ENCODE peak calls at places on chromosome 14, in four cellular contexts. One of them, this sample, is unnamed.

GRCh38 chr14:73339846-73340565 is 102.7 kb downstream of the PAPLN start:
- DNase-seq in CD8-positive, alpha-beta memory T cell: no peak
- DNase-seq in spleen: no peak
- DNase-seq in Peyer's patch: no peak
- DNase-seq in this sample: no peak

GRCh38 chr14:95235351-95235750 is 78.0 kb upstream of the DICER1 start:
- DNase-seq in spleen: no peak
- DNase-seq in Peyer's patch: no peak
- DNase-seq in CD8-positive, alpha-beta memory T cell: no peak
- DNase-seq in this sample: no peak

GRCh38 chr14:69036757-69037506 is 57.8 kb upstream of the ACTN1 start:
- DNase-seq in CD8-positive, alpha-beta memory T cell: no peak
- DNase-seq in Peyer's patch: no peak
- DNase-seq in spleen: no peak
- DNase-seq in this sample: no peak

GRCh38 chr14:56808314-56809201 is 1.7 kb downstream of the OTX2 start:
- DNase-seq in spleen: no peak
- DNase-seq in CD8-positive, alpha-beta memory T cell: no peak
- DNase-seq in Peyer's patch: no peak
- DNase-seq in this sample: no peak

GRCh38 chr14:100522616-100523021 is 64.6 kb downstream of the BEGAIN start:
- DNase-seq in Peyer's patch: peak; percentile 37
- DNase-seq in spleen: peak; percentile 28
- DNase-seq in CD8-positive, alpha-beta memory T cell: no peak
- DNase-seq in this sample: no peak

GRCh38 chr14:22764382-22764781 is 2.1 kb upstream of the OXA1L start:
- DNase-seq in CD8-positive, alpha-beta memory T cell: no peak
- DNase-seq in Peyer's patch: no peak
- DNase-seq in spleen: no peak
- DNase-seq in this sample: no peak

GRCh38 chr14:33943081-33943480 is 7.8 kb downstream of the EGLN3 start:
- DNase-seq in spleen: no peak
- DNase-seq in Peyer's patch: peak; percentile 66
- DNase-seq in CD8-positive, alpha-beta memory T cell: no peak
- DNase-seq in this sample: no peak

GRCh38 chr14:90381011-90381790 is 15.6 kb upstream of the CALM1 start:
- DNase-seq in CD8-positive, alpha-beta memory T cell: no peak
- DNase-seq in Peyer's patch: peak; percentile 71
- DNase-seq in spleen: no peak
- DNase-seq in this sample: no peak

GRCh38 chr14:76329150-76329881 is 46.6 kb upstream of the ESRRB start:
- DNase-seq in CD8-positive, alpha-beta memory T cell: no peak
- DNase-seq in spleen: no peak
- DNase-seq in Peyer's patch: no peak
- DNase-seq in this sample: no peak

GRCh38 chr14:50006141-50006540 is 110.2 kb downstream of the VCPKMT start:
- DNase-seq in CD8-positive, alpha-beta memory T cell: no peak
- DNase-seq in spleen: no peak
- DNase-seq in Peyer's patch: no peak
- DNase-seq in this sample: no peak

GRCh38 chr14:28635387-28635786 is 131.2 kb upstream of the FOXG1 start:
- DNase-seq in Peyer's patch: no peak
- DNase-seq in CD8-positive, alpha-beta memory T cell: no peak
- DNase-seq in spleen: no peak
- DNase-seq in this sample: no peak

GRCh38 chr14:75885829-75886228 is 96.0 kb downstream of the TGFB3 start:
- DNase-seq in Peyer's patch: no peak
- DNase-seq in spleen: no peak
- DNase-seq in CD8-positive, alpha-beta memory T cell: no peak
- DNase-seq in this sample: no peak

GRCh38 chr14:55701638-55702037 is 121.6 kb downstream of the KTN1 start:
- DNase-seq in spleen: no peak
- DNase-seq in CD8-positive, alpha-beta memory T cell: no peak
- DNase-seq in Peyer's patch: no peak
- DNase-seq in this sample: no peak

GRCh38 chr14:64706552-64707193 is 2.4 kb downstream of the PLEKHG3 start:
- DNase-seq in CD8-positive, alpha-beta memory T cell: no peak
- DNase-seq in spleen: peak; percentile 77
- DNase-seq in Peyer's patch: peak; percentile 44
- DNase-seq in this sample: no peak

GRCh38 chr14:72651715-72652114 is 242.2 kb downstream of the DPF3 start:
- DNase-seq in CD8-positive, alpha-beta memory T cell: no peak
- DNase-seq in Peyer's patch: no peak
- DNase-seq in spleen: no peak
- DNase-seq in this sample: no peak

GRCh38 chr14:68977741-68978549 is 1.2 kb downstream of the ACTN1 start:
- DNase-seq in CD8-positive, alpha-beta memory T cell: peak; percentile 81
- DNase-seq in spleen: peak; percentile 91
- DNase-seq in Peyer's patch: peak; percentile 74
- DNase-seq in this sample: peak; percentile 94

GRCh38 chr14:69675877-69676416 is 64.6 kb downstream of the SUSD6 start:
- DNase-seq in Peyer's patch: no peak
- DNase-seq in spleen: no peak
- DNase-seq in CD8-positive, alpha-beta memory T cell: no peak
- DNase-seq in this sample: no peak

GRCh38 chr14:95043732-95044462 is 113.4 kb downstream of the DICER1 start:
- DNase-seq in Peyer's patch: peak; percentile 34
- DNase-seq in CD8-positive, alpha-beta memory T cell: no peak
- DNase-seq in spleen: peak; percentile 28
- DNase-seq in this sample: peak; percentile 28

GRCh38 chr14:76531085-76531484 is 155.1 kb downstream of the ESRRB start:
- DNase-seq in CD8-positive, alpha-beta memory T cell: no peak
- DNase-seq in spleen: peak; percentile 35
- DNase-seq in Peyer's patch: no peak
- DNase-seq in this sample: no peak

GRCh38 chr14:105474478-105475268 is at the start of gene CRIP2:
- DNase-seq in Peyer's patch: no peak
- DNase-seq in spleen: no peak
- DNase-seq in CD8-positive, alpha-beta memory T cell: peak; percentile 49
- DNase-seq in this sample: no peak

GRCh38 chr14:55272922-55273321 is 1.7 kb downstream of the FBXO34 start:
- DNase-seq in Peyer's patch: no peak
- DNase-seq in spleen: no peak
- DNase-seq in CD8-positive, alpha-beta memory T cell: no peak
- DNase-seq in this sample: no peak

GRCh38 chr14:57492859-57493258 is 798 bp downstream of the CCDC198 start:
- DNase-seq in Peyer's patch: no peak
- DNase-seq in CD8-positive, alpha-beta memory T cell: no peak
- DNase-seq in spleen: no peak
- DNase-seq in this sample: no peak

GRCh38 chr14:61461808-61462275 is 140.5 kb downstream of the PRKCH start:
- DNase-seq in CD8-positive, alpha-beta memory T cell: peak; percentile 72
- DNase-seq in spleen: no peak
- DNase-seq in Peyer's patch: no peak
- DNase-seq in this sample: no peak

GRCh38 chr14:66139432-66139831 is 346.7 kb upstream of the CCDC196 start:
- DNase-seq in Peyer's patch: no peak
- DNase-seq in spleen: no peak
- DNase-seq in CD8-positive, alpha-beta memory T cell: no peak
- DNase-seq in this sample: no peak

GRCh38 chr14:73116079-73116665 is 20.1 kb upstream of the PSEN1 start:
- DNase-seq in CD8-positive, alpha-beta memory T cell: no peak
- DNase-seq in spleen: no peak
- DNase-seq in Peyer's patch: peak; percentile 57
- DNase-seq in this sample: no peak

GRCh38 chr14:101843038-101843437 is 81.5 kb downstream of the PPP2R5C start:
- DNase-seq in spleen: no peak
- DNase-seq in Peyer's patch: no peak
- DNase-seq in CD8-positive, alpha-beta memory T cell: no peak
- DNase-seq in this sample: no peak

GRCh38 chr14:101844752-101845151 is 83.2 kb downstream of the PPP2R5C start:
- DNase-seq in CD8-positive, alpha-beta memory T cell: no peak
- DNase-seq in spleen: no peak
- DNase-seq in Peyer's patch: no peak
- DNase-seq in this sample: no peak

GRCh38 chr14:101843665-101844064 is 82.2 kb downstream of the PPP2R5C start:
- DNase-seq in CD8-positive, alpha-beta memory T cell: peak; percentile 57
- DNase-seq in Peyer's patch: peak; percentile 87
- DNase-seq in spleen: peak; percentile 82
- DNase-seq in this sample: no peak

GRCh38 chr14:101845496-101845895 is 84.0 kb downstream of the PPP2R5C start:
- DNase-seq in CD8-positive, alpha-beta memory T cell: no peak
- DNase-seq in Peyer's patch: no peak
- DNase-seq in spleen: no peak
- DNase-seq in this sample: no peak

DNA sequence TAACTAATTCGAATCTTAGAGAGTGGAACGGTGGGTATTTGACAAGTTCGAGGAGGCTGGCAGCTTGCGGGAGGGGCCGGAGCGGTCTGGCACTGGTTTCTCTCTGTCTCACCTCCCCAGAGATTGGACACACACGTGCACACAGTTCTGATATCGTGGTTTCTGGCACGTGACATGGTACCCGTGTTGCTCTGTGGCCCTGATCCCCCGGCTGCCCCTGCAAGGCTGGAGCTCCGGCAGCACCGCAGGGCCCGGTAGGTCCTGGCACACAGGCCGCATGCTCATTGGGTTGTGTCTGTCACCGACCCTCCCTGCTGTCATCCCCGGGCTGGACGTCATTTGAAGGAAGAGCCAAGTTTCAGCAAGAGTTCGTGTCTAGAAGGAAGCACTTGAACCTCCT is 82.7 kb downstream of the PPP2R5C start:
- DNase-seq in spleen: peak; percentile 82
- DNase-seq in CD8-positive, alpha-beta memory T cell: no peak
- DNase-seq in Peyer's patch: peak; percentile 59
- DNase-seq in this sample: no peak
- H3K4me3 ChIP-seq in spleen: no peak overlapping the region
- H3K4me3 ChIP-seq in CD8-positive, alpha-beta memory T cell: no peak overlapping the region
- H3K4me3 ChIP-seq in Peyer's patch: no peak overlapping the region
- H3K4me3 ChIP-seq in this sample: no peak overlapping the region

GRCh38 chr14:91869556-91869955 is 2.2 kb upstream of the TC2N start:
- DNase-seq in CD8-positive, alpha-beta memory T cell: no peak
- DNase-seq in spleen: no peak
- DNase-seq in Peyer's patch: no peak
- DNase-seq in this sample: no peak

GRCh38 chr14:91867316-91867988 is at the start of gene TC2N:
- DNase-seq in CD8-positive, alpha-beta memory T cell: peak; percentile 65
- DNase-seq in spleen: no peak
- DNase-seq in Peyer's patch: peak; percentile 71
- DNase-seq in this sample: no peak

GRCh38 chr14:91872011-91872476 is 4.7 kb upstream of the TC2N start:
- DNase-seq in spleen: no peak
- DNase-seq in Peyer's patch: peak; percentile 67
- DNase-seq in CD8-positive, alpha-beta memory T cell: no peak
- DNase-seq in this sample: no peak

GRCh38 chr14:91870890-91871289 is 3.6 kb upstream of the TC2N start:
- DNase-seq in CD8-positive, alpha-beta memory T cell: no peak
- DNase-seq in Peyer's patch: no peak
- DNase-seq in spleen: no peak
- DNase-seq in this sample: no peak

DNA sequence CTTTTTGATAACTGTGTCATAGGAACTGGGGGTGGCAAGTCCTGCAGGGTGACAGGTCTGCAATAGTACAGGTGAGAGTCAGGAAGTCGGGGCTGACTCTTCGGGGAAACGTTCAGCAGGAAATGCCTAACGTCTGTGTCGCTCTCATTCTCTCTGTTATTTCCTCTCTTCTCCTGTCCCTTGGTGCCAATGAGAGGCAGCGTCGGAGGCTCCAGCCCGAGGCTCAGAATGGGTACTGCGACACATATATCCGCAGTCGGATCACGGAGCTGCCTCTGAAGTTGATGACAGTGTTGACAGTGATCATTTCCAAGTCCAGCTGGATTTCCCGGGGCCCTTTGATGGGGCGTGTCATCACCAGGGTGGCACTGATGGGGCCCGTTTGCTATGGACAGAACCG is 2.7 kb upstream of the TC2N start:
- DNase-seq in spleen: no peak
- DNase-seq in CD8-positive, alpha-beta memory T cell: peak; percentile 81
- DNase-seq in Peyer's patch: peak; percentile 77
- DNase-seq in this sample: no peak
- H3K4me1 ChIP-seq in spleen: peaks cover 17% of the 10 kb centered on the region
- H3K4me1 ChIP-seq in CD8-positive, alpha-beta memory T cell: peaks cover 74% of the 10 kb centered on the region
- H3K4me1 ChIP-seq in Peyer's patch: peaks cover 8% of the 10 kb centered on the region
- H3K4me1 ChIP-seq in this sample: peaks cover 23% of the 10 kb centered on the region

GRCh38 chr14:26334288-26334687 is 263.5 kb downstream of the NOVA1 start:
- DNase-seq in spleen: no peak
- DNase-seq in Peyer's patch: no peak
- DNase-seq in CD8-positive, alpha-beta memory T cell: no peak
- DNase-seq in this sample: no peak
- H3K9me3 ChIP-seq in spleen: no peaks in the 10 kb centered on the region
- H3K9me3 ChIP-seq in Peyer's patch: no peaks in the 10 kb centered on the region
- H3K9me3 ChIP-seq in CD8-positive, alpha-beta memory T cell: no peaks in the 10 kb centered on the region
- H3K9me3 ChIP-seq in this sample: no peaks in the 10 kb centered on the region

GRCh38 chr14:93744176-93744575 is 44.1 kb downstream of the PRIMA1 start:
- DNase-seq in CD8-positive, alpha-beta memory T cell: no peak
- DNase-seq in spleen: no peak
- DNase-seq in Peyer's patch: no peak
- DNase-seq in this sample: no peak
- H3K4me3 ChIP-seq in CD8-positive, alpha-beta memory T cell: no peak overlapping the region
- H3K4me3 ChIP-seq in spleen: no peak overlapping the region
- H3K4me3 ChIP-seq in Peyer's patch: no peak overlapping the region
- H3K4me3 ChIP-seq in this sample: no peak overlapping the region

GRCh38 chr14:74853581-74853980 is 22.4 kb downstream of the PROX2 start:
- DNase-seq in CD8-positive, alpha-beta memory T cell: no peak
- DNase-seq in Peyer's patch: no peak
- DNase-seq in spleen: no peak
- DNase-seq in this sample: no peak
- H3K4me1 ChIP-seq in CD8-positive, alpha-beta memory T cell: peaks cover 26% of the 10 kb centered on the region
- H3K4me1 ChIP-seq in Peyer's patch: no peaks in the 10 kb centered on the region
- H3K4me1 ChIP-seq in spleen: no peaks in the 10 kb centered on the region
- H3K4me1 ChIP-seq in this sample: peaks cover 12% of the 10 kb centered on the region